ENCODE peak calls at places on chromosomes 4 and X, in six cellular contexts. One of them, this sample, is unnamed.

GRCh38 chrX:53093177-53093655 is 726 bp upstream of the KANTR start:
- DNase-seq in WERI-Rb-1: peak
- DNase-seq in GM23338: peak
- DNase-seq in astrocyte of the spinal cord: peak
- DNase-seq in pancreas: peak
- DNase-seq in A549: peak
- DNase-seq in this sample: peak

GRCh38 chr4:4402966-4403365 is 16.1 kb downstream of the NSG1 start:
- DNase-seq in WERI-Rb-1: no peak
- DNase-seq in A549: no peak
- DNase-seq in GM23338: no peak
- DNase-seq in pancreas: no peak
- DNase-seq in astrocyte of the spinal cord: no peak
- DNase-seq in this sample: peak

GRCh38 chr4:158172558-158173258 is at the start of gene GASK1B:
- DNase-seq in WERI-Rb-1: peak
- DNase-seq in astrocyte of the spinal cord: peak
- DNase-seq in A549: peak
- DNase-seq in pancreas: peak
- DNase-seq in GM23338: peak
- DNase-seq in this sample: peak

GRCh38 chr4:47862297-47862696 is 24.4 kb upstream of the CORIN start:
- DNase-seq in astrocyte of the spinal cord: peak
- DNase-seq in GM23338: no peak
- DNase-seq in WERI-Rb-1: no peak
- DNase-seq in pancreas: no peak
- DNase-seq in A549: no peak
- DNase-seq in this sample: no peak

GRCh38 chrX:101958139-101958538 is 26.3 kb upstream of the ZMAT1 start:
- DNase-seq in pancreas: no peak
- DNase-seq in WERI-Rb-1: no peak
- DNase-seq in A549: no peak
- DNase-seq in astrocyte of the spinal cord: peak
- DNase-seq in GM23338: no peak
- DNase-seq in this sample: peak

GRCh38 chr4:94595880-94596483 is 144.2 kb downstream of the PDLIM5 start:
- DNase-seq in A549: peak
- DNase-seq in astrocyte of the spinal cord: peak
- DNase-seq in pancreas: no peak
- DNase-seq in WERI-Rb-1: no peak
- DNase-seq in GM23338: peak
- DNase-seq in this sample: peak

GRCh38 chr4:74109116-74109791 is 10.3 kb upstream of the CXCL2 start:
- DNase-seq in A549: peak
- DNase-seq in GM23338: peak
- DNase-seq in astrocyte of the spinal cord: peak
- DNase-seq in pancreas: no peak
- DNase-seq in WERI-Rb-1: no peak
- DNase-seq in this sample: peak

GRCh38 chrX:44428989-44429627 is 85.6 kb upstream of the EFHC2 start:
- DNase-seq in astrocyte of the spinal cord: no peak
- DNase-seq in A549: peak
- DNase-seq in WERI-Rb-1: no peak
- DNase-seq in pancreas: no peak
- DNase-seq in GM23338: no peak
- DNase-seq in this sample: peak

GRCh38 chr4:47641755-47642154 is 156.7 kb downstream of the ATP10D start:
- DNase-seq in pancreas: no peak
- DNase-seq in WERI-Rb-1: peak
- DNase-seq in GM23338: no peak
- DNase-seq in A549: no peak
- DNase-seq in astrocyte of the spinal cord: peak
- DNase-seq in this sample: no peak

GRCh38 chr4:152273343-152273742 is 262.5 kb downstream of the FBXW7 start:
- DNase-seq in astrocyte of the spinal cord: no peak
- DNase-seq in GM23338: no peak
- DNase-seq in pancreas: no peak
- DNase-seq in A549: no peak
- DNase-seq in WERI-Rb-1: no peak
- DNase-seq in this sample: peak

DNA sequence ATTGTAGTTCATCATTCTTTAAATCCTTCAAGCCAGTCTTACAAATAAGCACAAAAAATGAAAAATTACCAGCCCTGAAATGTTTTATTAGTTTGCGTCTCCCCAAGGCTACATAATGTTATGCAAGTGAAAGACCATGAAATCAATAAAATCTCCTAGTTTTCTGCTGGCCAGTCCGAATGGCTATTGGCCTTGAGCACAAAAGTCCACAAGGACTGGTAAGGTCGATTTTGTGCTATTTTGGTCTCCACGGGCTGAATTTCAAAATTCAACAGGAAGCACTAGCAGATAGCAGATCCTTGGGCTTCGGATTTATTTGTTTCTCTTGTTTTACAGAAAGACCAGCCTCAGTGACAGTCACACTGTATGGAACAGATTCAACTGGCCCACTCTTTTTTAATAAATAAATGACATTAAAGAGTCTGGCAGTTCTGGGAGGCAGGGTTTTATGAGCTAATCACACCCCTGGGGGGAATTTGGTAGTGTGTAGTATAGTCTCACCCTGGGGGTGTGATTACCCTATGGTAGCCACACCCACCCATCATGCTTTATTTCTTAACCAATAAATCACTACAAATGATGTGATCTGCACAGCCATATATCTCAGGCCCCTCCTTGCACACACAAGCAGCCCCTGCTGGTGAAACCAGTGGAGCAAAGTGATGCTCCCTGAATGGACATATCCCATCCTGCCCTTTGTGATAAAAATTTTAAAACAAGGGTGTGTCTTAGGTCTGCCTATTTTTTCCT is 51.1 kb upstream of the TMEM33 start:
- DNase-seq in A549: no peak
- DNase-seq in pancreas: no peak
- DNase-seq in GM23338: no peak
- DNase-seq in WERI-Rb-1: no peak
- DNase-seq in astrocyte of the spinal cord: no peak
- DNase-seq in this sample: no peak
- TF ChIP-seq CTCF in A549: no peak
- TF ChIP-seq CTCF in pancreas: no peak
- TF ChIP-seq CTCF in GM23338: peak
- TF ChIP-seq CTCF in WERI-Rb-1: peak
- TF ChIP-seq CTCF in astrocyte of the spinal cord: no peak
- TF ChIP-seq CTCF in this sample: no peak

DNA sequence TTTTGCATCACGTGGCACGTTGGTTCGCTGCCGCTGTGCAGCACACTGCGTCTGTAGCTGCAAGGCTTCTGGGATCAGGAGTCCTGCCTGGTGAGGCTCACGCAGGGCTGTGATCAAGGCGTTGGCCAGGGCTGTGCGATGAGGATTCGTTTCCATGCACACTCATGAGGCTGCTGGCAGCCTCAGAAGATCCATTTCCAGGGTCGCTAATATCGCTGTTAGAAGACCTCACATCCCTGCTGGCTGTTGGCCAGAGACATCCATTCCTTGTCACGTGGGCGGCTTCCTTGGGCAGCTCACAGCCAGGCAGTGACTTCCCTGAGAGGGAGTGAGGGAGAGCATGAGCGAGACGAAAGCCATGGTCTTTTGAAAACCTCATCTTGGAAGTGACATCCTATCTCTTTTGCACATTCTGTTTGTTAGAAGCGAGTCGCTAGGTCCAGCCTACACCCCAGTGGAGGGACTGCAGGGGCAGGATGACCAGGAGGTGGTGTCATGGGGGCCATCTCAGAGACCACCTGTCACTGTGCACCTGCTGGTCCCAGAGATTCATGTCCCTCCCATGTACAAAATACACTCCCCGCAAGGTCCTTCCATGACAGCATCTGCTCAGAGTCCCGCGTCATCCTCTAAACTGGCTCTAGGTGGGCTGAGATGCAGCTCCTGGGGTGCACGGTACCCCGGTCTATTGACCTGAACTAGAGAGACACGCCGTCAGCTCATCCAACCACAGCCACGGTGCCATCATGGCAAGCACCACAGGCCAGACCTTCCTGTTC is 12.2 kb downstream of the RGS12 start:
- DNase-seq in astrocyte of the spinal cord: peak
- DNase-seq in A549: no peak
- DNase-seq in WERI-Rb-1: no peak
- DNase-seq in GM23338: no peak
- DNase-seq in pancreas: no peak
- DNase-seq in this sample: no peak
- H3K4me3 ChIP-seq in astrocyte of the spinal cord: no peak
- H3K4me3 ChIP-seq in A549: no peak
- H3K4me3 ChIP-seq in WERI-Rb-1: no peak
- H3K4me3 ChIP-seq in GM23338: no peak
- H3K4me3 ChIP-seq in pancreas: no peak
- H3K4me3 ChIP-seq in this sample: no peak

GRCh38 chr4:132642196-132642817 is 506.8 kb upstream of the PCDH10 start:
- DNase-seq in pancreas: no peak
- DNase-seq in A549: peak
- DNase-seq in GM23338: peak
- DNase-seq in WERI-Rb-1: peak
- DNase-seq in astrocyte of the spinal cord: peak
- DNase-seq in this sample: peak

GRCh38 chr4:132651193-132651592 is 497.9 kb upstream of the PCDH10 start:
- DNase-seq in A549: no peak
- DNase-seq in WERI-Rb-1: no peak
- DNase-seq in GM23338: no peak
- DNase-seq in astrocyte of the spinal cord: no peak
- DNase-seq in pancreas: no peak
- DNase-seq in this sample: no peak

DNA sequence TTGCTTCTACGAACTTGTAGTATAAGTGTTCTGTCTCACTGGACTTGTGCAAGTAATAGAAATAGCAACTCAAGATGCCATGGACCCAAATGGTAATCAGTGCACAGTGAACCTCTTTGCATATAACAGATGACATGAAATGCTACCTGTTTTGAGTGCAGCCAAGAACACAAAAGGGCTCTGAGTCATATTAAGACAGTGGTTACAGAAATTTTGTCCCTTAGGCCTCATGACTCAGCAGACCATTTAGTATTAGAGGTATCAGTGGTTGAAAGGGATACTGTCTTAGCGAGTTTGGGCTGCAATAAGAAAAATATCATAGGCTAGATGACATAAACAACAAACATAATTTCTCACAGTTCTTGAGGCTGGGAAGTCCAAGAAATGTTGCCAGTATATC is 502.9 kb upstream of the PCDH10 start:
- DNase-seq in astrocyte of the spinal cord: peak
- DNase-seq in WERI-Rb-1: no peak
- DNase-seq in pancreas: no peak
- DNase-seq in A549: no peak
- DNase-seq in GM23338: no peak
- DNase-seq in this sample: peak
- TF ChIP-seq CTCF in astrocyte of the spinal cord: no peak
- TF ChIP-seq CTCF in WERI-Rb-1: no peak
- TF ChIP-seq CTCF in pancreas: no peak
- TF ChIP-seq CTCF in A549: no peak
- TF ChIP-seq CTCF in GM23338: no peak
- TF ChIP-seq CTCF in this sample: no peak

GRCh38 chr4:76753814-76754213 is 144.1 kb downstream of the SOWAHB start:
- DNase-seq in astrocyte of the spinal cord: peak
- DNase-seq in WERI-Rb-1: no peak
- DNase-seq in GM23338: no peak
- DNase-seq in A549: no peak
- DNase-seq in pancreas: no peak
- DNase-seq in this sample: peak
- H3K4me3 ChIP-seq in astrocyte of the spinal cord: peak
- H3K4me3 ChIP-seq in WERI-Rb-1: no peak
- H3K4me3 ChIP-seq in GM23338: no peak
- H3K4me3 ChIP-seq in A549: no peak
- H3K4me3 ChIP-seq in pancreas: no peak
- H3K4me3 ChIP-seq in this sample: no peak

GRCh38 chr4:12595986-12596385 is 888.2 kb downstream of the RAB28 start:
- DNase-seq in GM23338: peak
- DNase-seq in WERI-Rb-1: no peak
- DNase-seq in astrocyte of the spinal cord: no peak
- DNase-seq in A549: no peak
- DNase-seq in pancreas: no peak
- DNase-seq in this sample: no peak
- TF ChIP-seq CTCF in GM23338: peak
- TF ChIP-seq CTCF in WERI-Rb-1: peak
- TF ChIP-seq CTCF in astrocyte of the spinal cord: no peak
- TF ChIP-seq CTCF in A549: no peak
- TF ChIP-seq CTCF in pancreas: no peak
- TF ChIP-seq CTCF in this sample: no peak

GRCh38 chr4:3040447-3041191 is 33.7 kb downstream of the HTT-AS start:
- DNase-seq in GM23338: no peak
- DNase-seq in A549: no peak
- DNase-seq in astrocyte of the spinal cord: no peak
- DNase-seq in WERI-Rb-1: no peak
- DNase-seq in pancreas: no peak
- DNase-seq in this sample: no peak
- H3K4me3 ChIP-seq in GM23338: no peak
- H3K4me3 ChIP-seq in A549: no peak
- H3K4me3 ChIP-seq in astrocyte of the spinal cord: no peak
- H3K4me3 ChIP-seq in WERI-Rb-1: no peak
- H3K4me3 ChIP-seq in pancreas: no peak
- H3K4me3 ChIP-seq in this sample: no peak

GRCh38 chr4:176563591-176563990 is 229.1 kb downstream of the VEGFC start:
- DNase-seq in pancreas: no peak
- DNase-seq in GM23338: no peak
- DNase-seq in astrocyte of the spinal cord: no peak
- DNase-seq in A549: no peak
- DNase-seq in WERI-Rb-1: peak
- DNase-seq in this sample: peak

GRCh38 chr4:176566769-176567168 is 226.0 kb downstream of the VEGFC start:
- DNase-seq in GM23338: no peak
- DNase-seq in pancreas: no peak
- DNase-seq in astrocyte of the spinal cord: no peak
- DNase-seq in WERI-Rb-1: no peak
- DNase-seq in A549: no peak
- DNase-seq in this sample: no peak

GRCh38 chr4:176565044-176565443 is 227.7 kb downstream of the VEGFC start:
- DNase-seq in GM23338: no peak
- DNase-seq in pancreas: no peak
- DNase-seq in astrocyte of the spinal cord: no peak
- DNase-seq in WERI-Rb-1: no peak
- DNase-seq in A549: no peak
- DNase-seq in this sample: no peak

GRCh38 chr4:176575141-176575731 is 217.5 kb downstream of the VEGFC start:
- DNase-seq in WERI-Rb-1: no peak
- DNase-seq in pancreas: no peak
- DNase-seq in GM23338: no peak
- DNase-seq in astrocyte of the spinal cord: no peak
- DNase-seq in A549: no peak
- DNase-seq in this sample: no peak

GRCh38 chr4:176569301-176569700 is 223.4 kb downstream of the VEGFC start:
- DNase-seq in WERI-Rb-1: no peak
- DNase-seq in astrocyte of the spinal cord: no peak
- DNase-seq in A549: no peak
- DNase-seq in GM23338: no peak
- DNase-seq in pancreas: no peak
- DNase-seq in this sample: peak
- TF ChIP-seq CTCF in WERI-Rb-1: peak
- TF ChIP-seq CTCF in astrocyte of the spinal cord: peak
- TF ChIP-seq CTCF in A549: no peak
- TF ChIP-seq CTCF in GM23338: no peak
- TF ChIP-seq CTCF in pancreas: no peak
- TF ChIP-seq CTCF in this sample: peak

DNA sequence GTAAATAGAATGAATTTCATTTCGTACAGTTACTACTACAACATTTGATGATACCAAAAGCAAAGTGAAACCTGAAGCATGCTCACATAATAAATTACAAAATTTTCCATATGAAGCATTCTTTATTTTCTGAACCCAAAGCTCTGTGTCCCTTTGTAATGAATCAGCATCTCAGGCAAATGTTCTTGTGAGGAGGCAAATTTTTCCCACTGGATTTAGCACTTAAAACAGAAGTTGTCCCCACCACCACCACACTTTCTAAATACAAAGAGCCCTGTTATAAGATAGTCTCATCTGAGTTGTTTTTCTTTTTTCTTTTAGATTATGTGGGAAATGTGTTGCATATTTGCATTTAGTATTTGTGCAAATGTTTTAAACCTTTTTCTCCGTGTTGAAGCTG is 70.6 kb upstream of the NFKB1 start:
- DNase-seq in pancreas: no peak
- DNase-seq in astrocyte of the spinal cord: peak
- DNase-seq in A549: no peak
- DNase-seq in GM23338: peak
- DNase-seq in WERI-Rb-1: no peak
- DNase-seq in this sample: peak
- H3K4me3 ChIP-seq in pancreas: peak
- H3K4me3 ChIP-seq in astrocyte of the spinal cord: peak
- H3K4me3 ChIP-seq in A549: peak
- H3K4me3 ChIP-seq in GM23338: peak
- H3K4me3 ChIP-seq in WERI-Rb-1: peak
- H3K4me3 ChIP-seq in this sample: peak